ENCODE peak calls at places on chromosomes 2 and 18, in four cellular contexts. T, N, E and P are unnamed samples.

GRCh38 chr2:152611458-152612231 is 105.6 kb downstream of the PRPF40A start:
- DNase-seq in T (no peak), N (no peak), E (no peak), P (no peak)

GRCh38 chr2:156908825-156909224 is 348.7 kb upstream of the GALNT5 start:
- DNase-seq in T (no peak), N (no peak), E (no peak), P (no peak)

GRCh38 chr2:20953146-20953824 is 90.6 kb downstream of the APOB start:
- DNase-seq in T (no peak), N (no peak), E (no peak), P (no peak)

GRCh38 chr2:195498176-195498575 is 158.8 kb upstream of the SLC39A10 start:
- DNase-seq in T (peak), N (peak), E (peak), P (no peak)

GRCh38 chr2:241837197-241837596 is 21.5 kb downstream of the PDCD1 start:
- DNase-seq in T (no peak), N (no peak), E (no peak), P (no peak)

GRCh38 chr2:233471291-233472035 is 95.1 kb downstream of the USP40 start:
- DNase-seq in T (no peak), N (no peak), E (no peak), P (no peak)

GRCh38 chr2:165401285-165401852 is 68.1 kb upstream of the CSRNP3 start:
- DNase-seq in T (peak), N (peak), E (no peak), P (peak)

GRCh38 chr2:42195559-42195958 is 26.4 kb downstream of the EML4 start:
- DNase-seq in T (no peak), N (no peak), E (no peak), P (no peak)

GRCh38 chr2:58289029-58289428 is 47.9 kb upstream of the FANCL start:
- DNase-seq in T (no peak), N (no peak), E (no peak), P (no peak)

GRCh38 chr18:48669180-48669675 is 130.4 kb downstream of the CTIF start:
- DNase-seq in T (no peak), N (no peak), E (no peak), P (no peak)

GRCh38 chr18:31103423-31103822 is 1.2 kb upstream of the DSC2 start:
- DNase-seq in T (no peak), N (no peak), E (no peak), P (no peak)

GRCh38 chr2:793236-793635 is 116.0 kb upstream of the TMEM18 start:
- DNase-seq in T (no peak), N (no peak), E (no peak), P (no peak)

GRCh38 chr2:146821836-146822316 is 1023.0 kb upstream of the ACVR2A start:
- DNase-seq in T (no peak), N (no peak), E (no peak), P (no peak)

GRCh38 chr2:42835577-42836371 is 43.4 kb upstream of the HAAO start:
- DNase-seq in T (no peak), N (no peak), E (no peak), P (no peak)